ENCODE peak calls at places on chromosomes 1 and 21, in six cellular contexts. Q is WTC11, K is lower leg skin, X is A549, F is RWPE1, P is osteoblast. L is an unnamed sample.

GRCh38 chr1:212518188-212518951 is 85.7 kb downstream of the NENF start:
- DNase-seq in F (no peak), X (peak; percentile 75), K (peak; percentile 94), P (peak; percentile 91), Q (no peak), L (no peak)

GRCh38 chr1:160795951-160796383 is at the start of gene LY9:
- DNase-seq in X (no peak), K (no peak), F (no peak), Q (no peak), P (no peak), L (no peak)

GRCh38 chr1:186536272-186536905 is 75.5 kb upstream of the PDC start:
- DNase-seq in P (peak; percentile 4), Q (no peak), F (no peak), X (no peak), K (no peak), L (no peak)

GRCh38 chr1:154337253-154337894 is 12.0 kb downstream of the ATP8B2 start:
- DNase-seq in X (no peak), P (no peak), F (no peak), Q (no peak), K (no peak), L (no peak)

GRCh38 chr1:8875216-8875861 is 3.1 kb downstream of the ENO1 start:
- DNase-seq in K (no peak), Q (no peak), F (no peak), P (no peak), X (no peak), L (no peak)

GRCh38 chr1:235060607-235061470 is 67.8 kb downstream of the TOMM20 start:
- DNase-seq in X (no peak), F (no peak), K (no peak), Q (peak; percentile 40), P (no peak), L (no peak)

GRCh38 chr1:183996396-183996795 is 41.1 kb downstream of the COLGALT2 start:
- DNase-seq in F (no peak), Q (no peak), X (no peak), P (no peak), K (no peak), L (no peak)

GRCh38 chr1:100342391-100342790 is 9.9 kb upstream of the CDC14A start:
- DNase-seq in F (no peak), P (peak; percentile 64), K (no peak), Q (no peak), X (no peak), L (no peak)

GRCh38 chr21:33266784-33267135 is 593 bp downstream of the IL10RB start:
- DNase-seq in F (no peak), K (no peak), X (no peak), P (no peak), Q (no peak), L (no peak)

GRCh38 chr1:89604414-89604735 is 28.5 kb upstream of the LRRC8C start:
- DNase-seq in Q (no peak), X (no peak), K (no peak), P (no peak), F (no peak), L (no peak)

GRCh38 chr1:42172394-42173133 is 8.0 kb upstream of the GUCA2A start:
- DNase-seq in P (peak; percentile 25), F (no peak), X (no peak), Q (no peak), K (peak; percentile 86), L (no peak)

GRCh38 chr1:114033961-114034360 is 54.7 kb downstream of the OLFML3 start:
- DNase-seq in K (no peak), X (no peak), P (no peak), Q (no peak), F (no peak), L (no peak)

GRCh38 chr1:75615664-75616435 is 4.9 kb upstream of the SLC44A5 start:
- DNase-seq in X (no peak), K (peak; percentile 80), P (peak; percentile 91), Q (peak; percentile 47), F (peak; percentile 46), L (peak; percentile 36)

GRCh38 chr1:243849089-243850012 is 692 bp downstream of the AKT3 start:
- DNase-seq in K (peak; percentile 93), P (peak; percentile 79), Q (peak; percentile 65), F (no peak), X (peak; percentile 84), L (peak; percentile 51)

GRCh38 chr1:90400121-90400520 is 317.0 kb downstream of the BARHL2 start:
- DNase-seq in P (no peak), F (peak; percentile 3), K (no peak), X (peak; percentile 8), Q (no peak), L (no peak)

GRCh38 chr1:1128454-1129139 is 12.7 kb upstream of the C1orf159 start:
- DNase-seq in K (no peak), P (no peak), X (no peak), F (no peak), Q (no peak), L (no peak)

GRCh38 chr1:32448773-32449456 is 16.0 kb upstream of the ZBTB8B start:
- DNase-seq in Q (peak; percentile 56), X (peak; percentile 68), K (no peak), P (no peak), F (no peak), L (peak; percentile 12)

GRCh38 chr1:47444578-47445465 is 7.0 kb downstream of the FOXD2 start:
- DNase-seq in F (peak; percentile 18), K (peak; percentile 87), Q (peak; percentile 55), X (no peak), P (peak; percentile 81), L (peak; percentile 52)

GRCh38 chr1:184974086-184974836 is at the start of gene NIBAN1:
- DNase-seq in K (peak; percentile 93), X (peak; percentile 48), F (peak; percentile 51), Q (peak; percentile 67), P (peak; percentile 57), L (peak; percentile 33)

GRCh38 chr21:45270306-45270821 is 17.3 kb downstream of the POFUT2 start:
- DNase-seq in P (peak; percentile 86), K (peak; percentile 61), F (no peak), Q (peak; percentile 48), X (peak; percentile 31), L (no peak)

GRCh38 chr1:206679738-206680211 is 4.9 kb upstream of the MAPKAPK2 start:
- DNase-seq in F (no peak), X (no peak), P (no peak), K (no peak), Q (no peak), L (no peak)

GRCh38 chr1:246564839-246565750 is 966 bp downstream of the TFB2M start:
- DNase-seq in F (no peak), K (no peak), X (no peak), P (peak; percentile 60), Q (no peak), L (peak; percentile 6)

GRCh38 chr1:110336300-110337039 is 2.7 kb upstream of the RBM15 start:
- DNase-seq in Q (no peak), K (no peak), P (no peak), F (no peak), X (no peak), L (no peak)

GRCh38 chr1:44154665-44155064 is 13.2 kb upstream of the KLF18 start:
- DNase-seq in X (peak; percentile 80), K (no peak), Q (no peak), P (no peak), F (peak; percentile 73), L (no peak)

GRCh38 chr1:227891223-227891954 is 56.3 kb downstream of the WNT9A start:
- DNase-seq in K (peak; percentile 73), F (no peak), X (no peak), Q (no peak), P (peak; percentile 74), L (no peak)

GRCh38 chr1:65150583-65151263 is 2.7 kb downstream of the AK4 start:
- DNase-seq in K (peak; percentile 58), F (no peak), P (no peak), Q (no peak), X (no peak), L (no peak)

GRCh38 chr1:161121838-161122237 is 3.9 kb downstream of the NIT1 start:
- DNase-seq in Q (no peak), F (no peak), X (no peak), P (no peak), K (no peak), L (no peak)

GRCh38 chr21:45560106-45561021 is 18.1 kb upstream of the SLC19A1 start:
- DNase-seq in F (no peak), Q (no peak), X (no peak), P (peak; percentile 81), K (peak; percentile 81), L (no peak)

GRCh38 chr1:216566809-216567208 is 143.6 kb upstream of the USH2A start:
- DNase-seq in P (no peak), Q (no peak), X (peak; percentile 10), F (no peak), K (no peak), L (no peak)
- TF ChIP-seq CTCF in P (peak; percentile 17), Q (no peak), X (no peak), F (no peak), K (no peak), L (no peak)

GRCh38 chr1:23980006-23980724 is at the start of gene SRSF10:
- DNase-seq in F (peak; percentile 96), X (peak; percentile 98), P (peak; percentile 99), K (peak; percentile 100), Q (peak; percentile 98), L (peak; percentile 96)
- TF ChIP-seq CTCF in F (no peak), X (no peak), P (peak; percentile 27), K (no peak), Q (no peak), L (no peak)

GRCh38 chr1:195934839-195935557 is 673.2 kb downstream of the KCNT2 start:
- DNase-seq in F (no peak), Q (no peak), X (no peak), K (no peak), P (no peak), L (no peak)

GRCh38 chr1:195941314-195941713 is 666.9 kb downstream of the KCNT2 start:
- DNase-seq in K (no peak), Q (no peak), X (no peak), P (no peak), F (no peak), L (no peak)

DNA sequence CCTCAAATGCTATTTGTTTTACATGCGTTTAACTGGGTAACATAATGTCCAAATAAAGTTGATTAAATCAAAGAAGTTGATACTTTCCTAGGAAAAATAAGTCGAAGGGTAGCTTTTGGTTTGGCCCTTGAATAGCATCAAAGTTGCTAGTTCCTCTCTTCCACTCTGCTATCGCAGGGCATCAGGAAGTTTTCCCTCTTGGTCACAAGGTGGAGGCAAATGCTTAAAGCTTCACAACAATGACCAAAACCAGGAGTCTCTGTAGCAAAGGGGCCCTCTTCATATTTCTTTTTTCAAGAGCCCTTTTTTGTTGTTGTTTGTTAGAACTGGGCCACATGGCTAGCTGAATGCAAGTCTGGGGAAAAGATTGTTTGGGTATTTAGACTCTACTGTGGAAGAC is 668.4 kb downstream of the KCNT2 start:
- DNase-seq in X (peak; percentile 10), Q (peak; percentile 26), P (no peak), K (no peak), F (peak; percentile 34), L (no peak)
- TF ChIP-seq CTCF in X (no peak), Q (no peak), P (no peak), K (no peak), F (no peak), L (no peak)

DNA sequence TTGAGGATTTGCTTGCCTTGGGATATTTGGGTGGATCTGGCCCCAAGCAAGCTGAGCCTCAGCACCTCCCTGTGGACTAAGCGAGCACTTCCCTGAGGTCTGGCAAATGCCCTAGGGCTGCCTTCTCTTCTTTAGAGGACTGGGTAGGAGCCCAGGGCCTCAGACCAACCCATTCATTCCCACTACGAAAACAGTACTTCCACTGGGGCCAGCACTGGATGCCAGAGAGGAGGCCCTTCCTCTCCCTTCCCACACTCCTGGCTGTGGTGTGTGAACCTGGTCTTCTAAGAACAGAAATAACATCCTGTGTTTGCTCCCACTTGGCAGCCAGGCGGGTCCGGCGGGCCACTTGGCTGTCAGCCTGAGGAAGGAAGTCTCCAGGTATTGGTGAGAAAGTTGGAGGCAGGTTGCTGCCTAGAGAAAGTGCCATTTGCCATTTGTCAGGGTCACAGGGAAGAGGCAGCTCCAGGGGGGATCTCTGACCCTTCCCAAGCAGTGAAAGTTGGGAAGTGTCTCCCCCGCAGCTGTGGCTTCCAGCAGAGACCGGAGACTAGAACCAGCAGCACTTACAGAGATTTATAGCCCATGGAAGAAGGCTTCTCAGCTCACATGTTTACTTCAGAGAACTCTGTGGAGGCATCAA is 323.5 kb downstream of the SIPA1L2 start:
- DNase-seq in K (no peak), F (no peak), Q (peak; percentile 35), P (no peak), X (no peak), L (peak; percentile 39)
- TF ChIP-seq CTCF in K (no peak), F (no peak), Q (no peak), P (peak; percentile 36), X (no peak), L (no peak)

L was measured in endothelial cell.